ENCODE peak calls at places on chromosome 9, in five cellular contexts. N, T, X, F and B are unnamed samples.

GRCh38 chr9:78316151-78316892 is 19.4 kb downstream of the PSAT1 start:
- DNase-seq in N (no peak), T (no peak), X (no peak), F (no peak), B (no peak)

GRCh38 chr9:107158321-107158720 is 124.8 kb upstream of the RAD23B start:
- DNase-seq in N (peak; percentile 40), T (peak; percentile 16), X (no peak), F (peak; percentile 35), B (no peak)

GRCh38 chr9:34413229-34413852 is 36.6 kb upstream of the MYORG start:
- DNase-seq in N (peak; percentile 49), T (peak; percentile 75), X (peak; percentile 59), F (peak; percentile 31), B (peak; percentile 42)

GRCh38 chr9:2407450-2407849 is 214.1 kb upstream of the VLDLR start:
- DNase-seq in N (no peak), T (no peak), X (no peak), F (no peak), B (no peak)

GRCh38 chr9:79660615-79661014 is 88.8 kb downstream of the TLE4 start:
- DNase-seq in N (no peak), T (no peak), X (no peak), F (no peak), B (no peak)

GRCh38 chr9:21668504-21668903 is 133.9 kb upstream of the MTAP start:
- DNase-seq in N (no peak), T (no peak), X (no peak), F (no peak), B (no peak)

GRCh38 chr9:92061184-92061583 is 54.0 kb downstream of the SPTLC1 start:
- DNase-seq in N (no peak), T (no peak), X (no peak), F (no peak), B (no peak)

GRCh38 chr9:112764344-112764743 is 13.8 kb downstream of the SNX30 start:
- DNase-seq in N (no peak), T (peak; percentile 19), X (peak; percentile 54), F (peak; percentile 37), B (no peak)

GRCh38 chr9:91116711-91117110 is 245.0 kb downstream of the AUH start:
- DNase-seq in N (no peak), T (no peak), X (no peak), F (no peak), B (no peak)

GRCh38 chr9:125409637-125410521 is 148.3 kb downstream of the GAPVD1 start:
- DNase-seq in N (peak; percentile 81), T (peak; percentile 69), X (peak; percentile 97), F (peak; percentile 48), B (no peak)
- TF ChIP-seq MYC in N (no peak), T (no peak), X (no peak), F (no peak), B (no peak)

GRCh38 chr9:97906236-97906831 is 16.0 kb downstream of the TRMO start:
- DNase-seq in N (no peak), T (peak; percentile 71), X (no peak), F (no peak), B (peak; percentile 61)

GRCh38 chr9:97907051-97907450 is 15.2 kb downstream of the TRMO start:
- DNase-seq in N (no peak), T (peak; percentile 60), X (no peak), F (no peak), B (no peak)

GRCh38 chr9:97903168-97903567 is 19.1 kb downstream of the TRMO start:
- DNase-seq in N (no peak), T (no peak), X (no peak), F (no peak), B (no peak)

GRCh38 chr9:97904725-97905124 is 17.6 kb downstream of the TRMO start:
- DNase-seq in N (no peak), T (no peak), X (no peak), F (no peak), B (no peak)

GRCh38 chr9:97905228-97905627 is 17.1 kb downstream of the TRMO start:
- DNase-seq in N (no peak), T (no peak), X (no peak), F (no peak), B (no peak)
- TF ChIP-seq MYC in N (no peak), T (no peak), X (no peak), F (no peak), B (no peak)

GRCh38 chr9:27514551-27514950 is 9.5 kb upstream of the IFNK start:
- DNase-seq in N (no peak), T (no peak), X (no peak), F (no peak), B (no peak)
- TF ChIP-seq MYC in N (no peak), T (no peak), X (no peak), F (no peak), B (no peak)

DNA sequence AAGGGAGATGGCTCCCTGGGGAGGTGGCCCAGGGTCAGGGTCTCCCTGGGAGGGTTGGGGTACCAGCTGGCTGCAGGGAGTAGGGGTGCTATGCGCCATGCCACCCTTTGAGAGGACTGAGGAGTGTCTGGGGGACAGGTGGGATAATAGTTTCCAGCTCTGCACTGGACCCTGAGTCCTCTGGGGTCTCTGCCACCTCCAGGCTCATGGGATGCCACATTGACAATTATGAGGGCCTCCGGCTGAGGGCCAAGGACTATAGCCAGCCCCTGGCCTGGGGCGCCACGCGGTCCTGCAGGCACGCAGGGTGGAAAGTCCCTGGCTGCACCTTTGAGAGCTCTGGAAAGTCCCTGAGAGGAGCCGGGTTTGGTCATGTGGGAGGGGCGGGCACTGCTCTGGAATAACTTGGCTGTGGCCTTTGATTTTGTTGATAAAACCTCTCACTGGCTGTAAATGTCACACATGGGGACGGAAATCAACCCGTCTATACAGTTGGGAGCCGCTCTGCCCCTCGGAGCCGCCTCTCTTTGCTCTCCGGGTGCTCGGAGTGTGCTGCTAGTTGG is 16.0 kb downstream of the TRAF2 start:
- DNase-seq in N (peak; percentile 97), T (no peak), X (no peak), F (no peak), B (peak; percentile 66)
- TF ChIP-seq MYC in N (peak; percentile 92), T (no peak), X (no peak), F (no peak), B (no peak)

DNA sequence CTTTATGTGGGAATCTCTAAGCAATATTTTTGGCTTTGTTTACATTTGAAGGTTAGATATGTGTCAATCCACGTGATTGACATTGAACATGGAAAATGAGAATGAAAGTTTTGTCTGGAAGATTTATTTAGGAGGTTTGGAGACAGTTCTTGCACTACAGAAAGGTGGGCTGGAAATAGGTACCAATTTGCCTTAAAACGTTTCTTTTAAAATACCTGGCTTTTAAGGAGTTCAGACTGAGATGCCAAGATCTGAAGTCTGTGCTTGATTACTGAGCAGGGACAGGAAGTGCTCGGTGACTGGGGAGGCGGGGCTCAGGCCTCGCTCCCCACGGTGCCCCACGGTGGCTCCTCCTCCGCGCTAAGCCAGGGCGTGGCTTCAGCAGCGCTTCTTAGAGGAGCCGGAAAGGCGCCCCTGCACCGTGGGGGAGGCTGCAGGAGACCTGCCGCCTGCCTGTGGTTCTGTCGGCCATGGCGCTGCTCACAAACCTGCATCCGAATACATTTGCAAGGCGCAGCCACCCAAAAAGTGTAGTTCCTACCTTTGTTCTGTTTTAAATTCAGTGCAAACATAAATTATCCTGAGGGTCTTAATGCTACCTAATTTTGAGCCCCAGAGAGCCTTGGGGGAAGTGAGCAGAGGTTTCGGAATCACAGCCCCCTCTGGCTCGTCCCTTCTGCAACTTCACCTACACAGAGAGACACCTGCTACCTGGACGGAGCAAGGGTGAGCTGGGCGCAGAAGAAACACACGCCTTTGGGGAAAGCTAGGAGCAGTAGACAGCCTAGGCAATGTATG is 49.2 kb downstream of the USP20 start:
- DNase-seq in N (peak; percentile 76), T (peak; percentile 96), X (peak; percentile 95), F (peak; percentile 66), B (peak; percentile 80)
- TF ChIP-seq MYC in N (no peak), T (peak; percentile 31), X (no peak), F (no peak), B (no peak)

DNA sequence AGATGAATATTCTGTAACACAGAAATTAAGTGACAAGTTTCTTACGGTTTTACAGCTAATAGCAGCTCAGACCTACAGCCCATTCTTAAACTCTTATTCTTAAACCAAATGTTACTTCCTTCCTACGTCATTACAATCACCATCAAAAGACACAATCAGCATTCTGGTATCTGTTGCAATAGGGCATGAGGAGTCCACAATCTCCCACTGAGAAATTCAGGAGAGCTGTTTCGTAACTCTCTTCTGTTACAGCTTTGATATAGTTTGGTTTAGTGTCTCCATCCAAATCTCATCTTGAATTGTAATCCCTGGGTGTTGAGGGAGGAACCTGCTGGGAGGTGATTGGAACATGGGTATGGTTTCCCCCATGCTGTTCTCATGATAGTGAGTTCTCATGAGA is 163.4 kb downstream of the GAS1 start:
- DNase-seq in N (no peak), T (no peak), X (no peak), F (no peak), B (no peak)
- TF ChIP-seq MYC in N (no peak), T (no peak), X (no peak), F (no peak), B (no peak)